ENCODE peak calls at places on chromosomes 3 and 15, in five cellular contexts. P is A549, N is HepG2, Z is K562, G is H1. L is an unnamed sample.

GRCh38 chr15:84947947-84948830 is 33.5 kb upstream of the PDE8A start:
- DNase-seq in P (no peak), N (no peak), Z (peak), G (no peak), L (peak)

GRCh38 chr15:70632981-70633380 is 130.4 kb downstream of the UACA start:
- DNase-seq in P (no peak), N (no peak), Z (no peak), G (peak), L (no peak)

GRCh38 chr3:51684971-51685751 is 14.1 kb downstream of the TEX264 start:
- DNase-seq in P (no peak), N (no peak), Z (peak), G (no peak), L (peak)

GRCh38 chr3:150469031-150469930 is 61.2 kb downstream of the TSC22D2 start:
- DNase-seq in P (peak), N (peak), Z (peak), G (peak), L (peak)

GRCh38 chr15:84681822-84682221 is 23.8 kb upstream of the NMB start:
- DNase-seq in P (no peak), N (no peak), Z (no peak), G (no peak), L (peak)

GRCh38 chr3:134350861-134351311 is 23.4 kb downstream of the AMOTL2 start:
- DNase-seq in P (no peak), N (no peak), Z (no peak), G (no peak), L (no peak)

GRCh38 chr3:4976109-4976508 is 3.1 kb upstream of the BHLHE40 start:
- DNase-seq in P (peak), N (peak), Z (peak), G (peak), L (peak)

GRCh38 chr3:133280591-133280990 is 119.3 kb upstream of the BFSP2 start:
- DNase-seq in P (no peak), N (no peak), Z (no peak), G (no peak), L (no peak)

GRCh38 chr15:57301307-57301706 is 75.0 kb upstream of the CGNL1 start:
- DNase-seq in P (no peak), N (no peak), Z (no peak), G (no peak), L (no peak)

GRCh38 chr3:49872801-49873281 is 3.1 kb upstream of the CAMKV start:
- DNase-seq in P (no peak), N (no peak), Z (no peak), G (no peak), L (no peak)

GRCh38 chr15:39919740-39920509 is at the start of gene GPR176:
- DNase-seq in P (peak), N (no peak), Z (no peak), G (no peak), L (peak)

GRCh38 chr15:82018201-82018600 is 27.6 kb downstream of the MEX3B start:
- DNase-seq in P (no peak), N (no peak), Z (peak), G (no peak), L (no peak)

GRCh38 chr15:80996247-80996646 is 4.5 kb upstream of the TLNRD1 start:
- DNase-seq in P (no peak), N (no peak), Z (peak), G (no peak), L (no peak)

GRCh38 chr3:34725774-34726173 is 913.6 kb upstream of the ARPP21 start:
- DNase-seq in P (no peak), N (no peak), Z (no peak), G (no peak), L (no peak)

GRCh38 chr15:70875001-70875782 is 17.0 kb downstream of the THAP10 start:
- DNase-seq in P (no peak), N (no peak), Z (no peak), G (no peak), L (peak)

GRCh38 chr3:13022348-13023250 is 50.6 kb downstream of the IQSEC1 start:
- DNase-seq in P (peak), N (no peak), Z (no peak), G (peak), L (peak)

GRCh38 chr3:120645083-120645800 is 36.8 kb downstream of the HGD start:
- DNase-seq in P (no peak), N (no peak), Z (no peak), G (no peak), L (no peak)

GRCh38 chr3:69129531-69129930 is 7.1 kb upstream of the LMOD3 start:
- DNase-seq in P (no peak), N (no peak), Z (no peak), G (no peak), L (no peak)

GRCh38 chr3:188950832-188951489 is 220.8 kb upstream of the TPRG1 start:
- DNase-seq in P (peak), N (peak), Z (no peak), G (no peak), L (peak)

GRCh38 chr15:69311319-69311721 is 12.6 kb downstream of the PAQR5 start:
- DNase-seq in P (peak), N (no peak), Z (no peak), G (no peak), L (no peak)

GRCh38 chr15:69305204-69305931 is 6.7 kb downstream of the PAQR5 start:
- DNase-seq in P (peak), N (peak), Z (peak), G (peak), L (peak)

GRCh38 chr15:69305933-69306568 is 7.3 kb downstream of the PAQR5 start:
- DNase-seq in P (peak), N (no peak), Z (no peak), G (no peak), L (no peak)

GRCh38 chr15:69308949-69309348 is 10.2 kb downstream of the PAQR5 start:
- DNase-seq in P (no peak), N (no peak), Z (no peak), G (no peak), L (no peak)

GRCh38 chr15:69307939-69308338 is 9.2 kb downstream of the PAQR5 start:
- DNase-seq in P (no peak), N (no peak), Z (no peak), G (no peak), L (no peak)
- TF ChIP-seq JUN in P (no peak), N (no peak), Z (no peak), G (no peak), L (no peak)

GRCh38 chr15:60001642-60002527 is 2.2 kb upstream of the FOXB1 start:
- DNase-seq in P (no peak), N (no peak), Z (no peak), G (no peak), L (no peak)
- H3K4me3 ChIP-seq in P (no peak), N (no peak), Z (no peak), G (peak), L (no peak)

GRCh38 chr3:46978381-46978780 is 1.1 kb upstream of the NBEAL2 start:
- DNase-seq in P (no peak), N (no peak), Z (no peak), G (no peak), L (no peak)
- H3K27ac ChIP-seq in P (peak), N (no peak), Z (peak), G (no peak), L (no peak)

DNA sequence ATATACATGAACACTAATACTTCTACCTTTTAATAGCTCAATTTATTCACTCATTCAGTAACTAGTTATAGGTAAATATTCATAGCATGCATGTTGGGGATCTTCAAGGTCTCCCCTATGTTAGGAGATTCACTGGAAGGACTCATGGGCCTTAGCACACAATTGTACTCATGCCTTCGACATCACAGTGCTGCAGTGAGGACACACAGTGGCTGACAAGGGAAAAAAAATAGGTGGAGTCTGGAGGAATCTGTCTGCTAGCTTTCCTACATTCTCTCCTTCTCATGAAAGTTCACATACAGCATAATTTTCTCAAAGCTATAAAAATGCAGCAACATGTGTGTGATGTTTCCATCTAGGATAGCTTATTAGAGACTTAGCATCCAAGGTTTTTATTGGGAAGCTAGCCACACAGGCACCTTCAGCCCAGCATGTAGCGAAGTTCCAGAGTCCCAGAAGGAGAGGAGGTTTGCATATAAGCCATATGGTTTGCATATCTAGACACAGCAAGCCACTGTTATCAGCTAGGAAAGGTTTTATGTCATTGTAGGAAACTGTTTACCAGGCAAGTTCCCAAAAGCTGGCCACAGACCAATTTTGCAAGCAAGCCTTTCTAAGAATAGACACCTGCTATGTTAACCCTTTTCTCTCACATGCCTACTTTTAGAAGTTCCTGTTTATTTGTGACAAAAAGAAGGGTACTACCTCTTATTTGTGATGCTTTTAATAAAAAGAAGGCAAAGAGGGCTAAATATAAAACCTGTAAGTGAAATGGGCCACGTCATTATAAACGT is 46.4 kb downstream of the MORC1 start:
- DNase-seq in P (no peak), N (no peak), Z (no peak), G (no peak), L (no peak)
- TF ChIP-seq JUN in P (no peak), N (no peak), Z (no peak), G (no peak), L (no peak)

GRCh38 chr15:68204776-68205557 is at the start of gene CALML4:
- DNase-seq in P (no peak), N (peak), Z (no peak), G (no peak), L (peak)

GRCh38 chr15:68203486-68203885 is 1.6 kb downstream of the CALML4 start:
- DNase-seq in P (no peak), N (no peak), Z (no peak), G (no peak), L (no peak)

GRCh38 chr15:68203956-68204355 is 1.2 kb downstream of the CALML4 start:
- DNase-seq in P (no peak), N (no peak), Z (no peak), G (no peak), L (no peak)

GRCh38 chr15:68205558-68205944 is 419 bp upstream of the CALML4 start:
- DNase-seq in P (no peak), N (no peak), Z (no peak), G (no peak), L (no peak)

DNA sequence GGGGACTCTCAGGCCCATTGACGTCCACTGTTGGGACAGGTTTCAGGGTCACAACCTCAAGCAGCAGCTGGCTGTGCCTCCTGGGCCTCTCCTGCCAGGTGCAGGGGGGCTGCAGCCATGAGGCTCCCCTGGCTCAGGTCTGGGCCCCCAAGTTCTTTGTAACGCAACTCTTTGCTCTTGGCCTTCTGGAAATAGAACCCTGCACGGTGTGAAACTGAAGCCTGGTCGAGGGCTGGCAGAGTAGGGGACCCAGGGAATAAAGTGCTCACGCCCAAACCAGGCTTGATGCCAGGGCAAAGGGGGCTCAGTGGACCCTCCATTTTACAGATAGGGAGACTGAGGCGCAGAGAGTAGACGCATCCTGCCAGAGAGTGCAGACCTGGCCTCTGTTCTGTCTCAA is 771 bp downstream of the CALML4 start:
- DNase-seq in P (no peak), N (no peak), Z (no peak), G (no peak), L (no peak)
- H3K4me3 ChIP-seq in P (no peak), N (no peak), Z (no peak), G (no peak), L (no peak)

GRCh38 chr3:172074578-172074977 is 35.2 kb downstream of the FNDC3B start:
- DNase-seq in P (no peak), N (no peak), Z (no peak), G (no peak), L (peak)
- H3K27ac ChIP-seq in P (no peak), N (peak), Z (peak), G (no peak), L (peak)